ENCODE peak calls at places on chromosome 14, in eight cellular contexts. N is stimulated activated CD4-positive, alpha-beta T cell treated with anti-CD3 and anti-CD28 coated beads, Interleukin-1b, Interleukin-23, amount 100 ng/mL, for 24 hours; Q is nucleus accumbens; P is stimulated activated CD8-positive, alpha-beta memory T cell treated with anti-CD3 and anti-CD28 coated beads, Interleukin-7, amount 100 ng/mL, for 4 hours; V is cardiac fibroblast; M is neural progenitor cell; Y is islet precursor cell; R is T-cell. L is an unnamed sample.

GRCh38 chr14:23933706-23934105 is 19.9 kb upstream of the DHRS4 start:
- DNase-seq in N (no peak), Q (no peak), P (no peak), V (no peak), M (peak; percentile 2), Y (no peak), R (no peak), L (no peak)

GRCh38 chr14:89869606-89870005 is 84.9 kb downstream of the EFCAB11 start:
- DNase-seq in N (no peak), Q (no peak), P (no peak), V (no peak), M (no peak), Y (no peak), R (no peak), L (no peak)

GRCh38 chr14:85535316-85535715 is 5.4 kb downstream of the FLRT2 start:
- DNase-seq in N (no peak), Q (no peak), P (no peak), V (no peak), M (no peak), Y (no peak), R (no peak), L (peak; percentile 55)

GRCh38 chr14:103141117-103141796 is 18.0 kb downstream of the TNFAIP2 start:
- DNase-seq in N (no peak), Q (no peak), P (no peak), V (peak; percentile 65), M (peak; percentile 73), Y (no peak), R (no peak), L (peak; percentile 62)

GRCh38 chr14:55699131-55700057 is 119.4 kb downstream of the KTN1 start:
- DNase-seq in N (no peak), Q (no peak), P (no peak), V (peak; percentile 70), M (no peak), Y (peak; percentile 60), R (no peak), L (peak; percentile 51)

GRCh38 chr14:101960225-101960624 is 4.1 kb upstream of the DYNC1H1 start:
- DNase-seq in N (no peak), Q (no peak), P (no peak), V (peak; percentile 32), M (peak; percentile 51), Y (no peak), R (no peak), L (peak; percentile 67)

GRCh38 chr14:62743118-62743517 is 302.1 kb downstream of the KCNH5 start:
- DNase-seq in N (no peak), Q (no peak), P (no peak), V (no peak), M (no peak), Y (no peak), R (no peak), L (no peak)

GRCh38 chr14:101072945-101073597 is 169.5 kb upstream of the RTL1 start:
- DNase-seq in N (no peak), Q (no peak), P (no peak), V (peak; percentile 92), M (peak; percentile 65), Y (peak; percentile 99), R (no peak), L (peak; percentile 83)

GRCh38 chr14:45698462-45699134 is 445.6 kb upstream of the MIS18BP1 start:
- DNase-seq in N (no peak), Q (no peak), P (no peak), V (no peak), M (no peak), Y (no peak), R (no peak), L (no peak)

GRCh38 chr14:72692678-72693077 is 201.2 kb downstream of the DPF3 start:
- DNase-seq in N (no peak), Q (no peak), P (no peak), V (peak; percentile 10), M (peak; percentile 69), Y (peak; percentile 76), R (no peak), L (no peak)

GRCh38 chr14:100660498-100661339 is 66.0 kb upstream of the DLK1 start:
- DNase-seq in N (no peak), Q (no peak), P (no peak), V (no peak), M (no peak), Y (no peak), R (no peak), L (peak; percentile 21)

GRCh38 chr14:75426332-75427125 is 1.3 kb upstream of the JDP2 start:
- DNase-seq in N (no peak), Q (no peak), P (no peak), V (no peak), M (no peak), Y (no peak), R (no peak), L (no peak)

GRCh38 chr14:37550511-37550910 is 44.5 kb downstream of the FOXA1 start:
- DNase-seq in N (no peak), Q (no peak), P (no peak), V (peak; percentile 6), M (no peak), Y (no peak), R (no peak), L (no peak)

GRCh38 chr14:65079788-65080187 is 22.5 kb downstream of the MAX start:
- DNase-seq in N (no peak), Q (no peak), P (no peak), V (no peak), M (no peak), Y (no peak), R (no peak), L (no peak)

GRCh38 chr14:90273532-90273931 is 17.2 kb downstream of the PSMC1 start:
- DNase-seq in N (no peak), Q (no peak), P (no peak), V (peak; percentile 21), M (no peak), Y (peak; percentile 24), R (no peak), L (no peak)

GRCh38 chr14:85466678-85467077 is 63.3 kb upstream of the FLRT2 start:
- DNase-seq in N (no peak), Q (no peak), P (no peak), V (no peak), M (no peak), Y (no peak), R (no peak), L (no peak)

GRCh38 chr14:104897286-104898194 is 27.1 kb upstream of the PLD4 start:
- DNase-seq in N (no peak), Q (no peak), P (no peak), V (no peak), M (no peak), Y (peak; percentile 50), R (no peak), L (no peak)

GRCh38 chr14:33343016-33343415 is 404.3 kb downstream of the NPAS3 start:
- DNase-seq in N (no peak), Q (no peak), P (no peak), V (peak; percentile 7), M (no peak), Y (no peak), R (no peak), L (peak; percentile 73)

GRCh38 chr14:94581127-94581999 is at the start of gene SERPINA5:
- DNase-seq in N (no peak), Q (no peak), P (no peak), V (peak; percentile 59), M (peak; percentile 50), Y (peak; percentile 80), R (no peak), L (no peak)

GRCh38 chr14:104731249-104731924 is 7.4 kb downstream of the ADSS1 start:
- DNase-seq in N (no peak), Q (no peak), P (no peak), V (no peak), M (peak; percentile 59), Y (peak; percentile 85), R (no peak), L (no peak)

GRCh38 chr14:32400480-32400879 is 71.4 kb downstream of the AKAP6 start:
- DNase-seq in N (no peak), Q (no peak), P (no peak), V (no peak), M (no peak), Y (no peak), R (no peak), L (no peak)

GRCh38 chr14:54786191-54786755 is 116.4 kb downstream of the GCH1 start:
- DNase-seq in N (no peak), Q (no peak), P (no peak), V (no peak), M (no peak), Y (no peak), R (no peak), L (no peak)

GRCh38 chr14:94904636-94905035 is 134.7 kb upstream of the GSC start:
- DNase-seq in N (no peak), Q (no peak), P (no peak), V (peak; percentile 7), M (peak; percentile 32), Y (no peak), R (no peak), L (no peak)

GRCh38 chr14:70827366-70828151 is 18.2 kb upstream of the MAP3K9 start:
- DNase-seq in N (no peak), Q (no peak), P (no peak), V (no peak), M (no peak), Y (peak; percentile 38), R (no peak), L (peak; percentile 46)

GRCh38 chr14:90061849-90062794 is at the start of gene KCNK13:
- DNase-seq in N (no peak), Q (no peak), P (no peak), V (no peak), M (peak; percentile 67), Y (peak; percentile 67), R (no peak), L (peak; percentile 28)

GRCh38 chr14:90576581-90576980 is 179.8 kb downstream of the CALM1 start:
- DNase-seq in N (no peak), Q (no peak), P (no peak), V (peak; percentile 72), M (no peak), Y (no peak), R (no peak), L (no peak)

GRCh38 chr14:25034803-25035681 is 14.9 kb downstream of the STXBP6 start:
- DNase-seq in N (no peak), Q (no peak), P (no peak), V (no peak), M (no peak), Y (no peak), R (no peak), L (no peak)

GRCh38 chr14:48398675-48399282 is 723.4 kb upstream of the MDGA2 start:
- DNase-seq in N (no peak), Q (no peak), P (no peak), V (peak; percentile 44), M (peak; percentile 66), Y (no peak), R (no peak), L (peak; percentile 62)

GRCh38 chr14:38250316-38250715 is 5.6 kb downstream of the CLEC14A start:
- DNase-seq in N (no peak), Q (no peak), P (no peak), V (no peak), M (no peak), Y (no peak), R (no peak), L (no peak)

GRCh38 chr14:61171687-61172086 is 109.5 kb downstream of the TMEM30B start:
- DNase-seq in N (no peak), Q (no peak), P (no peak), V (no peak), M (no peak), Y (no peak), R (no peak), L (no peak)

GRCh38 chr14:43141636-43142191 is 1365.4 kb downstream of the FSCB start:
- DNase-seq in N (no peak), Q (no peak), P (no peak), V (no peak), M (no peak), Y (no peak), R (no peak), L (no peak)

GRCh38 chr14:21987937-21988336 is 314.3 kb upstream of the OR4E1 start:
- DNase-seq in N (no peak), Q (no peak), P (no peak), V (peak; percentile 20), M (peak; percentile 75), Y (peak; percentile 59), R (no peak), L (peak; percentile 77)

GRCh38 chr14:65835501-65835900 is 423.0 kb downstream of the FUT8 start:
- DNase-seq in N (no peak), Q (no peak), P (no peak), V (no peak), M (no peak), Y (no peak), R (no peak), L (no peak)

L was measured in A673.